ENCODE peak calls at places on chromosomes 12 and 14, in five cellular contexts. O is kidney, S is NCI-H69, P is astrocyte of the spinal cord, J is fibroblast of pulmonary artery. G is an unnamed sample.

GRCh38 chr12:25716842-25717241 is 163.8 kb upstream of the LMNTD1 start:
- DNase-seq in P (no peak), J (no peak), O (no peak), S (no peak), G (no peak)

GRCh38 chr12:2336409-2336829 is 283.6 kb downstream of the CACNA1C start:
- DNase-seq in P (peak; percentile 93), J (peak; percentile 88), S (no peak), O (no peak), G (no peak)

GRCh38 chr12:31510034-31510433 is 80.9 kb downstream of the DENND5B start:
- DNase-seq in S (no peak), P (no peak), O (no peak), J (peak; percentile 57), G (no peak)

GRCh38 chr12:77122236-77122635 is 56.9 kb upstream of the E2F7 start:
- DNase-seq in J (peak; percentile 94), S (no peak), O (no peak), P (peak; percentile 96), G (no peak)

GRCh38 chr14:90487031-90487430 is 90.2 kb downstream of the CALM1 start:
- DNase-seq in J (peak; percentile 18), S (peak; percentile 97), P (no peak), O (no peak), G (peak; percentile 69)

GRCh38 chr14:56579345-56580316 is at the start of gene TMEM260:
- DNase-seq in S (peak; percentile 96), J (peak; percentile 90), O (peak; percentile 93), P (peak; percentile 90), G (no peak)

GRCh38 chr14:90624228-90624627 is 192.0 kb downstream of the TTC7B start:
- DNase-seq in O (no peak), J (peak; percentile 17), S (no peak), P (peak; percentile 28), G (no peak)

GRCh38 chr12:2977776-2978175 is 18.6 kb downstream of the TEAD4 start:
- DNase-seq in O (no peak), P (no peak), J (no peak), S (no peak), G (no peak)

GRCh38 chr14:56025191-56025590 is 93.0 kb upstream of the PELI2 start:
- DNase-seq in S (no peak), O (no peak), J (no peak), P (no peak), G (no peak)

GRCh38 chr12:57416039-57416996 is 14.5 kb downstream of the R3HDM2 start:
- DNase-seq in O (no peak), S (no peak), P (no peak), J (peak; percentile 8), G (no peak)

GRCh38 chr12:50052964-50053363 is 4.4 kb upstream of the ASIC1 start:
- DNase-seq in S (peak; percentile 71), J (no peak), P (no peak), O (no peak), G (peak; percentile 22)

GRCh38 chr14:69580009-69580577 is 5.4 kb upstream of the CCDC177 start:
- DNase-seq in J (peak; percentile 99), P (peak; percentile 71), S (peak; percentile 85), O (no peak), G (no peak)

GRCh38 chr14:21902561-21903199 is 229.1 kb upstream of the OR4E1 start:
- DNase-seq in P (no peak), S (no peak), O (no peak), J (no peak), G (no peak)

GRCh38 chr14:20613094-20614037 is 22.2 kb upstream of the RNASE12 start:
- DNase-seq in P (peak; percentile 98), J (peak; percentile 97), S (peak; percentile 96), O (peak; percentile 92), G (no peak)

GRCh38 chr12:22874151-22874550 is 249.2 kb downstream of the ETNK1 start:
- DNase-seq in P (peak; percentile 40), J (no peak), S (no peak), O (no peak), G (no peak)

GRCh38 chr14:106564058-106564643 is 1037.8 kb downstream of the TMEM121 start:
- DNase-seq in J (no peak), O (no peak), P (no peak), S (peak; percentile 12), G (no peak)

GRCh38 chr12:103548622-103549601 is 38.2 kb upstream of the STAB2 start:
- DNase-seq in S (peak; percentile 86), O (no peak), J (peak; percentile 78), P (peak; percentile 62), G (no peak)

GRCh38 chr12:126784328-126784921 is 1482.5 kb upstream of the TMEM132C start:
- DNase-seq in O (no peak), S (peak; percentile 2), J (peak; percentile 14), P (peak; percentile 26), G (no peak)

GRCh38 chr12:27622436-27623185 is 73.6 kb upstream of the REP15 start:
- DNase-seq in J (no peak), O (no peak), S (no peak), P (no peak), G (no peak)

GRCh38 chr14:51716610-51717009 is 64.9 kb downstream of the FRMD6 start:
- DNase-seq in J (peak; percentile 14), S (peak; percentile 56), P (no peak), O (no peak), G (no peak)

GRCh38 chr14:104724981-104725771 is 1.1 kb downstream of the ADSS1 start:
- DNase-seq in S (peak; percentile 43), P (peak; percentile 33), O (no peak), J (peak; percentile 49), G (no peak)

GRCh38 chr14:56216631-56217379 is 98.6 kb downstream of the PELI2 start:
- DNase-seq in J (peak; percentile 54), O (peak; percentile 82), S (peak; percentile 89), P (no peak), G (no peak)